ENCODE peak calls at places on chromosomes 6 and 20, in eight cellular contexts. F is A549, M is SK-N-SH, N is HCT116, Z is H1, U is GM12878, L is endothelial cell of umbilical vein, R is HepG2. Q is an unnamed sample.

GRCh38 chr6:26520088-26520839 is 17.9 kb upstream of the HMGN4 start:
- DNase-seq in F (peak; percentile 45), M (no peak), L (peak; percentile 75), N (no peak), Z (no peak), U (no peak), R (peak; percentile 56), Q (no peak)

GRCh38 chr6:107539849-107540464 is 50.0 kb downstream of the SOBP start:
- DNase-seq in M (no peak), N (no peak), L (no peak), R (no peak), U (no peak), F (no peak), Z (no peak), Q (no peak)

GRCh38 chr6:150667977-150668716 is 68.5 kb downstream of the PLEKHG1 start:
- DNase-seq in U (no peak), Z (no peak), M (no peak), L (peak; percentile 93), F (peak; percentile 6), N (peak; percentile 75), R (peak; percentile 86), Q (no peak)

GRCh38 chr20:48898896-48899513 is 22.5 kb upstream of the ARFGEF2 start:
- DNase-seq in F (no peak), M (no peak), L (no peak), N (no peak), U (no peak), Z (no peak), R (no peak), Q (no peak)

GRCh38 chr6:169453221-169453620 is 199.6 kb upstream of the THBS2 start:
- DNase-seq in U (no peak), R (no peak), Z (no peak), L (no peak), M (no peak), F (no peak), N (no peak), Q (no peak)

GRCh38 chr6:475341-475740 is 83.8 kb downstream of the IRF4 start:
- DNase-seq in U (no peak), L (no peak), M (no peak), F (no peak), Z (no peak), R (no peak), N (no peak), Q (no peak)

GRCh38 chr6:46925563-46926253 is 4.0 kb upstream of the ADGRF5 start:
- DNase-seq in N (no peak), U (no peak), F (peak; percentile 13), R (peak; percentile 13), M (no peak), L (peak; percentile 75), Z (no peak), Q (no peak)

GRCh38 chr6:105389543-105389942 is 13.3 kb downstream of the PREP start:
- DNase-seq in F (no peak), Z (no peak), M (no peak), U (no peak), L (no peak), R (no peak), N (no peak), Q (no peak)

GRCh38 chr20:36756482-36756881 is 10.6 kb upstream of the NDRG3 start:
- DNase-seq in F (no peak), L (no peak), U (no peak), M (no peak), R (no peak), N (no peak), Z (no peak), Q (no peak)

GRCh38 chr6:43823879-43824740 is 54.1 kb downstream of the VEGFA start:
- DNase-seq in F (no peak), Z (no peak), R (peak; percentile 81), N (no peak), L (no peak), M (no peak), U (no peak), Q (peak; percentile 65)

DNA sequence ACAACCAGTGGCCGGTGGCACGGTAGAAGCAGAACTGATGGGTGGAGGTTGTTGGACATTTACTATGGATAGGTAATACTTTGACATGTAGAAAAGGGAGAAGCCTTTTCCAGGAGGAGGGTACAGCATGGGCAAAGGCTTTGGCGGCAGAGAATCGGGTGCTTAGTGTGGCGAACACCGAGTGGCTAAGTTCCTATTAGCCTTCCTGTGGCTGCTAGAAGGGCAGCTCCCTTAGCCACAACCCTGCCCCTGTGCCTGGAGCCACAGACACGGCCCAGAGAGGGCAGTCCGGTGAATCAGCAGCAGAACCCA is 37.9 kb upstream of the TGM2 start:
- DNase-seq in U (no peak), L (no peak), Z (no peak), F (no peak), N (no peak), R (no peak), M (no peak), Q (no peak)
- TF ChIP-seq MAX in U (no peak), L (no peak), Z (no peak), F (no peak), N (no peak), R (no peak), M (no peak), Q (no peak)

GRCh38 chr6:133251688-133252087 is 10.5 kb downstream of the EYA4 start:
- DNase-seq in N (no peak), Z (no peak), R (no peak), L (no peak), U (no peak), M (no peak), F (no peak), Q (no peak)

GRCh38 chr6:133247581-133247980 is 6.4 kb downstream of the EYA4 start:
- DNase-seq in N (no peak), U (no peak), F (no peak), M (no peak), L (no peak), R (no peak), Z (no peak), Q (no peak)

GRCh38 chr6:133245033-133245903 is 4.1 kb downstream of the EYA4 start:
- DNase-seq in F (no peak), N (no peak), M (no peak), U (no peak), L (no peak), Z (no peak), R (no peak), Q (no peak)

GRCh38 chr6:133244502-133244901 is 3.3 kb downstream of the EYA4 start:
- DNase-seq in Z (no peak), R (no peak), M (no peak), N (no peak), L (no peak), U (no peak), F (no peak), Q (no peak)

GRCh38 chr6:133248241-133249001 is 7.3 kb downstream of the EYA4 start:
- DNase-seq in R (no peak), M (no peak), L (no peak), Z (no peak), N (no peak), F (no peak), U (no peak), Q (no peak)
- H3K4me3 ChIP-seq in R (no peak overlapping the region), M (no peak overlapping the region), L (no peak overlapping the region), Z (no peak overlapping the region), N (no peak overlapping the region), F (no peak overlapping the region), U (no peak overlapping the region), Q (no peak overlapping the region)

DNA sequence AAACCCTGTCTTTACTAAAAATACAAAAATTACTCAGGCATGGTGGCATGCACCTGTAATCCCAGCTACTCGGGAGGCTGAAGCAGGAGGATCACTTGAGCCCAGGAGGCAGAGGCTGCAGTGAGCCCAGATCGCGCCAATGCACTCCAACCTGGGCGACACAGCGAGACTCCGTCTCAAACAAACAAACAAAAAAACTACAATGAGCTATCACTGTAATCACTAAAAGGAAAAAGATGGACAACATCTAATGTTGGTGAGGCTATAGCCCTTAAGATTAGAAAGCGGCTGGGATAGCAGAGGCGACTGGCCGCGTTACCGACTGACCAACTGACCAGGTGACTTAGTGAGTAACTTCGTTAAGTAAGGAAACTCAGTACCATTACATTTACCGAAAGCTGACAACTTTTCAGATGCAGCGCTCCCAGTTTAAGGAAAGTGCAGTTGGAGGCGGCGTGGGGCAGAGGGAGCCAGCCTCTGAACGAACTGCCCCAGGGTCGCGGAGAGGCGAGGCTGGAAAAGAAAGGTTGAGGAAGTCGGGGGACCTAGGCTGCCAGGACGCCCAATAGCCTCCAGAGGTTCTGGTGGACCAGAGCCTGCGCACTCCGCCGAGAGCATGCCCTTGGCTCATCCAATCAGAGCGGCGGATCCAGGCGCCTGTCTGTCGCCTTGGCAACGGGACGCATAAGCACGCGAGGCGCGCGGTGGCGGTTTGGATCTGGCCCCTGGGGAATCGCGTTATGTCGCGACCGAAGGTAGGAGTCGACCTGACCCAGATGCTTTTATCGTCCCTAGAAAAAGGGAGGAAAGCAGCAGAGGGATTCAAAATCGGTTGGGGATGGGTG is 8.9 kb downstream of the TTLL9 start:
- DNase-seq in U (peak; percentile 45), F (peak; percentile 98), R (peak; percentile 98), N (peak; percentile 89), Z (peak; percentile 94), L (peak; percentile 95), M (peak; percentile 93), Q (peak; percentile 96)
- TF ChIP-seq CTCF in U (no peak), F (no peak), R (no peak), N (no peak), Z (no peak), L (no peak), M (no peak), Q (no peak)

GRCh38 chr20:62608218-62608565 is 34.1 kb upstream of the SLCO4A1 start:
- DNase-seq in M (no peak), F (no peak), U (no peak), N (no peak), Z (no peak), R (no peak), L (no peak), Q (no peak)

GRCh38 chr20:62605996-62606395 is 36.3 kb upstream of the SLCO4A1 start:
- DNase-seq in Z (no peak), N (no peak), L (no peak), M (no peak), F (no peak), R (no peak), U (no peak), Q (peak; percentile 84)

GRCh38 chr20:62609170-62609786 is 33.0 kb upstream of the SLCO4A1 start:
- DNase-seq in M (no peak), F (no peak), U (no peak), L (no peak), N (no peak), Z (no peak), R (no peak), Q (peak; percentile 94)

GRCh38 chr20:62606551-62607201 is 35.6 kb upstream of the SLCO4A1 start:
- DNase-seq in N (no peak), Z (no peak), M (no peak), F (no peak), L (no peak), U (no peak), R (no peak), Q (peak; percentile 95)

DNA sequence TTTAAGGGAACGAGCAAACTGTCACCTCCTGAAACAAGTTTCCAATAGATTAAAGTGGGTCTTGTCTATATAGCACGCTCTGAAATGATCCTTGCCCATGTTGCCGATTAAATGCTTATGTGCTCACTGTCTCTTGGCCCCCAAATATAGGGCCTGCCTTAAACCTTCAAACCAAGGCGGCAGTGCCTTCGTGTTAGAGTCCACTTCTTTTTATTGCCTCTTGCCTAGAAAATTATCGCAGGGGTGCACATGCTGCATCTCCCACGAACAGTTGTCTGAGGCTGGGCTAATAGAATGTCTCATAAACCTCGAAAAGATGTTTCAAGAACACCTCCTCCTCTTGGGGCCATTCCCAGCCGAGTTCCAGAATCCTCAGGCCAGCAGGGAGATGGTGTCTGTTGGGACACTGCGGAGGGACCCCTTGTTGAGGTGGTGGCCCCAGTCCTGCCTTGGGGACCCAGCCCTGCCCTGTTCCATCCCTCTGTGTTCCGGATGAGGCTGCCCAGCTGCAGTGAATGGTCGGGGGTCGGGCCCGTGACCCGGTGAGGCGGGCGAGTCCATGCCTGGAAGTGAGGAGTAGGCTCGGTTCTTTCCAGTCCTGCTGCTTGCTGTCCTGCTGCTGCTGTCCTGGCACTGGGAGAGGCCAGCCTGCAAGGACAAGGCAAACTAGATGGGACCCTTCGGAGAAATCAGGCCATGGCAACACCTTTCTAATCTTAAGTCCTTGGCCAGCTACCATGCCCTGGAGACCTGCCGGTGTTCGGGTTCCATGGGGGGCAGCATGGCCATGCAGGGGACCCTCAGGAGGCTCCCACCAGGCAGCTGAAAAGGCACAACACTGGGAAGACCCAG is 34.7 kb upstream of the SLCO4A1 start:
- DNase-seq in L (no peak), R (no peak), F (no peak), M (no peak), Z (no peak), U (no peak), N (no peak), Q (peak; percentile 57)
- TF ChIP-seq MAX in L (no peak), R (no peak), F (no peak), M (no peak), Z (no peak), U (no peak), N (no peak), Q (peak; percentile 18)

Q was measured in NB4.